ENCODE peak calls at places on chromosome 11, in ten cellular contexts. B, H, L, J, T, N, F, D, R and E are unnamed samples.

GRCh38 chr11:48170176-48170839 is 46.3 kb upstream of the OR4B1 start:
- DNase-seq in F (no peak), R (no peak), B (no peak), T (no peak), D (no peak), J (no peak), L (no peak), N (no peak), H (no peak), E (no peak)

GRCh38 chr11:66543263-66544107 is 2.4 kb downstream of the ZDHHC24 start:
- DNase-seq in L (peak; percentile 47), N (no peak), D (no peak), B (no peak), J (peak; percentile 36), R (peak; percentile 65), T (peak; percentile 95), H (no peak), F (no peak), E (no peak)

GRCh38 chr11:65502274-65502851 is 3.5 kb downstream of the MALAT1 start:
- DNase-seq in R (no peak), B (no peak), D (no peak), F (no peak), T (no peak), L (no peak), J (no peak), H (no peak), N (no peak), E (no peak)

GRCh38 chr11:45543808-45544422 is 121.5 kb downstream of the CHST1 start:
- DNase-seq in H (no peak), B (no peak), T (no peak), J (no peak), R (no peak), D (no peak), N (no peak), L (no peak), F (no peak), E (no peak)

GRCh38 chr11:70430122-70430521 is 31.8 kb downstream of the CTTN start:
- DNase-seq in D (no peak), L (no peak), B (no peak), R (peak; percentile 18), N (no peak), F (no peak), T (no peak), H (no peak), J (no peak), E (no peak)

GRCh38 chr11:17498475-17498874 is 21.8 kb upstream of the ABCC8 start:
- DNase-seq in H (no peak), F (no peak), L (no peak), R (no peak), T (peak; percentile 46), B (no peak), D (no peak), N (no peak), J (no peak), E (no peak)

GRCh38 chr11:125724125-125724524 is 22.0 kb upstream of the PATE1 start:
- DNase-seq in D (peak; percentile 12), R (no peak), L (no peak), J (no peak), B (no peak), F (no peak), N (no peak), T (no peak), H (no peak), E (no peak)

GRCh38 chr11:58772719-58773285 is 41.1 kb upstream of the GLYAT start:
- DNase-seq in D (no peak), N (no peak), T (no peak), R (no peak), L (no peak), B (no peak), J (no peak), H (no peak), F (no peak), E (no peak)

GRCh38 chr11:17693531-17693930 is 25.8 kb upstream of the MYOD1 start:
- DNase-seq in R (no peak), D (no peak), J (no peak), L (no peak), T (no peak), H (no peak), F (no peak), B (no peak), N (no peak), E (no peak)

GRCh38 chr11:9570313-9570712 is 3.2 kb upstream of the WEE1 start:
- DNase-seq in D (no peak), J (no peak), H (no peak), R (no peak), B (no peak), L (no peak), N (no peak), F (no peak), T (no peak), E (no peak)

DNA sequence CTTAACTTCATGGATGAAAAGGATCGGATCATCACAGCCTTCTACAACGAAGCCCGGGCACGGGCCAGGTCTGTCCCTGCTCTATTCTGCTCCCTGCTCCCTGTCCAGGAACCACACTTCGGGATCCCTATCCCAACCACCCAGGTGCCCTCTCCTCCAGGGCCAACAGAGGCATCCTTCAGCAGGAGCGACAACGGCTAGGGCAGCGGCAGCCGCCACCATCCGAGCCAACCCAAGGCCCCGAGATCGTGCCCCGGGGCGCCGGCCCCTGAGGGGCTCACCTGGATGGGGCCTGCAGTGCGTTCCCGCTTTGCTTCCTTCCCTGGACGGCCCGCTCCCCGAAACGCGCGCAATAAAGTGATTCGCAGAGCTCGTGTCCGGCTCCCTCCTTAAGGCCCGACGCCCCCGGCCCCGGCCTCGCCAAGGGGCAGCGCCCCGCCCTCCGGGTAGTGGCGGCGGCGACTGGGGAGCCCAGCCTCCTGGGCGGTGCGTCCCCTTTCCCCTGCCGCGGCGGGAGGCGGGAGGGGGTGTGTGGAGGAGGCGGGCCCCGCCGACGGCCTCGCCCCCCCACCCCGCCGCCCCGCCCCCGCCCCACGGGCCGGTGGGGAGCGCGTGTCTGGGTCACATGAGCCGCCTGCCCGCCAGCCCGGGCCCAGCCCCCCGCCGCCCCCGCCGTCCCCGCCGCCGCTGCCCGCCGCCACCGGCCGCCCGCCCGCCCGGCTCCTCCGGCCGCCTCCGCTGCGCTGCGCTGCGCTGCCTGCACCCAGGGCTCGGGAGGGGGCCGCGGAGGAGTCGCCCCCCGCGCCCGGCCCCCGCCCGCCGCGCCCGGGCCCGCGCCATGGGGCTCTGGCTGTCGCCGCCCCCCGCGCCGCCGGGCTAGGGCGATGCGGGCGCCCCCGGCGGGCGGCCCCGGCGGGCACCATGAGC is at the start of gene VEGFB:
- DNase-seq in N (no peak), B (peak; percentile 70), R (peak; percentile 81), D (no peak), F (no peak), J (peak; percentile 74), T (peak; percentile 94), L (peak; percentile 81), H (no peak), E (peak; percentile 54)
- H3K4me1 ChIP-seq in N (peaks cover 40% of the 10 kb centered on the region), B (peaks cover 5% of the 10 kb centered on the region), R (no peaks in the 10 kb centered on the region), D (peaks cover 28% of the 10 kb centered on the region), F (peaks cover 90% of the 10 kb centered on the region), J (peaks cover 76% of the 10 kb centered on the region), T (peaks cover 64% of the 10 kb centered on the region), L (peaks cover 88% of the 10 kb centered on the region), H (peaks cover 93% of the 10 kb centered on the region), E (peaks cover 26% of the 10 kb centered on the region)

GRCh38 chr11:19242184-19242932 is 1.6 kb upstream of the E2F8 start:
- DNase-seq in F (no peak), R (peak; percentile 58), J (no peak), H (no peak), L (no peak), T (peak; percentile 78), N (no peak), D (no peak), B (no peak), E (no peak)

GRCh38 chr11:19243143-19243542 is 2.4 kb upstream of the E2F8 start:
- DNase-seq in R (no peak), F (no peak), H (no peak), T (no peak), D (no peak), J (no peak), B (no peak), L (no peak), N (no peak), E (no peak)

GRCh38 chr11:19240420-19241259 is at the start of gene E2F8:
- DNase-seq in J (peak; percentile 94), F (peak; percentile 91), B (peak; percentile 94), T (peak; percentile 94), D (peak; percentile 93), N (peak; percentile 98), H (peak; percentile 46), R (peak; percentile 97), L (peak; percentile 91), E (peak; percentile 93)

GRCh38 chr11:19243601-19244000 is 2.9 kb upstream of the E2F8 start:
- DNase-seq in B (no peak), N (no peak), J (no peak), R (no peak), F (no peak), L (no peak), H (no peak), T (no peak), D (no peak), E (no peak)

DNA sequence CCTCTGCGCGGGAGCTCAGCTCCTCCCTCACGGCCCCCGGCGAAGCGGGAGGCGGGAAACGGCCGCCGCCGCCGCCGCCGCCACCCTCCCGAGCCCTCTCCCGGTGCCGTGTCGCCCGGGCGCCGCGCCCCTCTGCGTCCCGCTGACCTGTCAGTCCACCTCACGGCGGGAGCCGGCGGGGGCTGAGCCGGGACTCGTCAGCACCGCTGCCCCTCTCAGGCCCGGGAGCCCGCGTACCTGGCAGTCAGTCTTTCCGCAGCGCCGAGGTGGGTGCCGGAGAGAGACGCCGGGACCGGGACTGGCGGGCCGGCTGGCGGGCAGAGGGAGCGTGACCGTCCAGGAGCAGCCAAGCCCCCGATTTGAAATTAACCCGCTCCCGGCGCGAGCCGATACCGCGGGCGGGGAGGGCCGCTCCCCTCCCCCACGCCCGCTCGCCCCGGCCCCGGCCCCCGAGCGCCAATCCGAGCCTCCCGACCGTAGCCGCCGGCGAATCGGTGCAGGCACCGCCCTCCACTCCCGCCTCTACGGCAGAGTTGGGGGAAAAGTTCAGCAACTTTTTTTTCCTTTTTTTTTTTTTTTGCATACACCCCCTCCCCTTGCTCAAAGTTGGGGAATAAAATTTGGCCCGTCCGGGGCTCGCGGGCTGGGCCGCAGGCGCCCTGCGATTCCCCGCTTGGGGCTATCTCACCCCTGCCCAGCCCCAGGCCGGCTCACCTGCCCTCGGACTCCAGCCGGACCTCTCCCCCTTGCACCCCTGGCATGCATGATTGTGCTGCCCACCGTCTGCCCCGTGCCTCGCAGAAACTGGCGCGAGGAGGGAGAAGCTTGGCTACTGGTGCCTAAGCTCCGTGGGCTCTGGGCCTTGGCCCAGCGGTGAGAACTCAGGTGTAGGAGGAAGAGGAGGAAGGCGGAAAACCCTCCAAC is 777 bp upstream of the E2F8 start:
- DNase-seq in R (peak; percentile 64), N (peak; percentile 67), F (no peak), D (no peak), H (no peak), L (no peak), B (no peak), J (no peak), T (peak; percentile 91), E (no peak)
- TF ChIP-seq POLR2A in R (no peak), N (no peak), F (no peak), D (no peak), H (no peak), L (no peak), B (no peak), J (no peak), T (no peak), E (no peak)

GRCh38 chr11:457071-457760 is 7.1 kb downstream of the PTDSS2 start:
- DNase-seq in F (no peak), H (no peak), D (no peak), N (no peak), B (no peak), L (no peak), R (no peak), J (no peak), T (peak; percentile 71), E (no peak)
- H3K4me3 ChIP-seq in F (no peak overlapping the region), H (no peak overlapping the region), D (no peak overlapping the region), N (no peak overlapping the region), B (no peak overlapping the region), L (no peak overlapping the region), R (no peak overlapping the region), J (no peak overlapping the region), T (no peak overlapping the region), E (no peak overlapping the region)

GRCh38 chr11:27427183-27427980 is 45.2 kb downstream of the LGR4 start:
- DNase-seq in J (peak; percentile 79), D (no peak), T (no peak), L (peak; percentile 43), N (no peak), F (no peak), B (no peak), H (no peak), R (no peak), E (no peak)
- H3K4me1 ChIP-seq in J (peaks cover 98% of the 10 kb centered on the region), D (no peaks in the 10 kb centered on the region), T (no peaks in the 10 kb centered on the region), L (peaks cover 54% of the 10 kb centered on the region), N (peaks cover 77% of the 10 kb centered on the region), F (peaks cover 64% of the 10 kb centered on the region), B (no peaks in the 10 kb centered on the region), H (peaks cover 79% of the 10 kb centered on the region), R (no peaks in the 10 kb centered on the region), E (peaks cover 26% of the 10 kb centered on the region)